ENCODE peak calls at places on chromosome 10, in five cellular contexts. C is tibial nerve, P is A549, I is ovary, G is SK-N-SH. F is an unnamed sample.

GRCh38 chr10:17506390-17506789 is 52.0 kb upstream of the ST8SIA6 start:
- DNase-seq in I (no peak), C (no peak), P (no peak), G (no peak), F (no peak)

GRCh38 chr10:32948451-32948850 is 9.6 kb downstream of the ITGB1 start:
- DNase-seq in P (peak; percentile 69), I (no peak), C (no peak), G (no peak), F (no peak)

GRCh38 chr10:12875100-12875499 is 126.4 kb downstream of the CCDC3 start:
- DNase-seq in G (no peak), I (peak; percentile 57), C (peak; percentile 26), P (no peak), F (no peak)

GRCh38 chr10:57818522-57818921 is 449.2 kb downstream of the IPMK start:
- DNase-seq in C (no peak), P (no peak), G (no peak), I (no peak), F (no peak)

GRCh38 chr10:79905322-79906314 is 43.3 kb downstream of the SFTPD start:
- DNase-seq in I (no peak), C (no peak), P (no peak), G (no peak), F (no peak)

GRCh38 chr10:71597821-71598498 is 121.6 kb downstream of the C10orf105 start:
- DNase-seq in C (peak; percentile 39), I (peak; percentile 57), G (no peak), P (no peak), F (peak; percentile 78)

GRCh38 chr10:51425431-51425830 is 274.0 kb downstream of the CSTF2T start:
- DNase-seq in C (no peak), P (no peak), I (no peak), G (peak; percentile 3), F (no peak)

GRCh38 chr10:88270871-88271713 is 312.0 kb downstream of the RNLS start:
- DNase-seq in I (no peak), P (no peak), G (no peak), C (no peak), F (no peak)

GRCh38 chr10:112491144-112491543 is 44.1 kb downstream of the VTI1A start:
- DNase-seq in G (no peak), C (no peak), P (no peak), I (no peak), F (no peak)

GRCh38 chr10:88958721-88959120 is 6.1 kb upstream of the ACTA2 start:
- DNase-seq in G (no peak), P (no peak), C (no peak), I (no peak), F (no peak)

GRCh38 chr10:110147961-110148360 is 59.4 kb upstream of the MXI1 start:
- DNase-seq in P (no peak), I (no peak), C (no peak), G (no peak), F (no peak)

GRCh38 chr10:3222068-3222467 is 49.5 kb upstream of the PITRM1 start:
- DNase-seq in C (no peak), P (peak; percentile 41), G (no peak), I (no peak), F (no peak)

GRCh38 chr10:113080621-113081229 is 130.7 kb downstream of the TCF7L2 start:
- DNase-seq in I (no peak), C (no peak), P (no peak), G (no peak), F (no peak)

GRCh38 chr10:12681250-12681649 is 320.3 kb downstream of the CCDC3 start:
- DNase-seq in I (no peak), C (no peak), P (no peak), G (no peak), F (no peak)

GRCh38 chr10:50807851-50808776 is 68.4 kb downstream of the ASAH2B start:
- DNase-seq in P (peak; percentile 21), G (no peak), C (no peak), I (no peak), F (no peak)

GRCh38 chr10:101218423-101219136 is 10.7 kb downstream of the LBX1 start:
- DNase-seq in P (no peak), G (peak; percentile 47), I (no peak), C (no peak), F (no peak)

GRCh38 chr10:101219137-101219945 is 9.9 kb downstream of the LBX1 start:
- DNase-seq in P (no peak), G (no peak), I (no peak), C (no peak), F (no peak)

GRCh38 chr10:101222247-101222531 is 7.1 kb downstream of the LBX1 start:
- DNase-seq in C (no peak), I (no peak), P (no peak), G (no peak), F (no peak)

GRCh38 chr10:101221479-101222246 is 7.6 kb downstream of the LBX1 start:
- DNase-seq in P (no peak), G (peak; percentile 25), I (no peak), C (no peak), F (no peak)

GRCh38 chr10:101219946-101220451 is 9.3 kb downstream of the LBX1 start:
- DNase-seq in C (no peak), G (no peak), P (no peak), I (no peak), F (no peak)
- H3K4me1 ChIP-seq in C (peaks cover 4% of the 10 kb centered on the region), G (peaks cover 40% of the 10 kb centered on the region), P (peaks cover 9% of the 10 kb centered on the region), I (peaks cover 7% of the 10 kb centered on the region), F (peaks cover 55% of the 10 kb centered on the region)

DNA sequence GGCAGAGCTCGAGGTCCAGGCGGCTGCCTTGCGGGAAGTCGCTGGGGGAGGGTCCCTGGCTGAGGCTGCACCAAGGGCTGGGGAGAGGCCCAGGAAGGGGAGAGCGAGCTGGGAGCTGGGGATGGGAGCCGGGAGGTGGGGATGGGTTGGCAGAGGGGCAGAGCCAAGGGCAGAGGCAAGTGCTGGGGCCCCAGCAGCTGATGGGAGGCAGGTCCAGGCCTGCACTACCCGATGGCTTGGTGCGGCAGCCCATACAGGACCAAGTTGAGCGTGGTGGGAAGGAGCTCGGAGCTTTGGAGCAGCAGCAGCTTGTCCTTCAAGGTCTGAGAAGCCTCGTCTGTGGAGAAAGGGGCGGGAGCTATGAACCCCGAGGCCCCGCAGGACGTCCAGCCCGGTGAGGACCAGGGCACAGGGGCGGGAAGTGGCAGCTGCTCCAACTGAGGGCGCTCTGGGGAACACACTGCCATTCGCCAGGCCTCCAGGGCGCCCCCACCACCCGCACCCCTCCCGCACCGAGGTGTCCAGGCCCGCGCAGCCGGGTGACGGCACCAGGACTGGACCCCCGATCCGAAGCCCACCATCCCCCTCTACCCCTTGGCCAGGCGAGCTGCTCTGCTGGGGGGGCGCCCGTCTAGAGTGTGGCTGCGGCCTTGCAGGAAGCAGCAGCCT is 22.8 kb upstream of the NKX6-2 start:
- DNase-seq in P (no peak), I (no peak), C (no peak), G (no peak), F (no peak)
- TF ChIP-seq EP300 in P (no peak), I (no peak), C (no peak), G (no peak), F (no peak)

GRCh38 chr10:5557040-5557721 is 32.4 kb downstream of the CALML3 start:
- DNase-seq in I (no peak), P (no peak), C (no peak), G (no peak), F (peak; percentile 54)
- H3K4me1 ChIP-seq in I (peaks cover 18% of the 10 kb centered on the region), P (peaks cover 31% of the 10 kb centered on the region), C (no peaks in the 10 kb centered on the region), G (peaks cover 5% of the 10 kb centered on the region), F (peaks cover 76% of the 10 kb centered on the region)

DNA sequence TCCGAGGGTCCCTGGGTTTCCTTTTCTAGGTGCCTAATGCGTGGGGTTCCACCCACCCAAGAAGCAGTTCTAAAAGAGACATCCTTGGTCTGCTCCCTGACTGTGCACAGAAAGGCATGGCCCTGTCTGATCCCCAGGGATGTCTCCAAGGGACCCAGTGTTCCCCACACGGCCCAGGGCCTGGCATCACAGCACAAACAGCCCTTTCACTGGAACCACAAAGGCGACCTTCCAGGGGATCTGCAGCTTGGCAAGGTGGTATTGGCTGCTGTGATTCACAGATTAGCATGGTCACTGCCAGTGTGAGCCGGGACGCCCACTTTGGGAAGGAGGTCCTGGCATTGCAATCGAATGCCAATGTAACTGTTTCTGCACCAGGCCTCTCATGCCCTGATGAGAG is 6.4 kb downstream of the KCNMA1 start:
- DNase-seq in I (no peak), P (no peak), C (no peak), G (no peak), F (no peak)
- TF ChIP-seq EP300 in I (no peak), P (no peak), C (no peak), G (no peak), F (no peak)